ENCODE peak calls at places on chromosomes 4 and X, in seven cellular contexts. R, I, Q, C, A, S and X are unnamed samples.

GRCh38 chr4:96312049-96312685 is 472.3 kb downstream of the PDHA2 start:
- DNase-seq in R (no peak), I (no peak), Q (peak), C (no peak), A (no peak), S (no peak), X (no peak)

GRCh38 chrX:110241816-110242215 is 76.1 kb downstream of the AMMECR1 start:
- DNase-seq in R (no peak), I (no peak), Q (peak), C (no peak), A (peak), S (peak), X (no peak)

GRCh38 chr4:146063143-146063542 is 112.4 kb upstream of the LSM6 start:
- DNase-seq in R (no peak), I (no peak), Q (no peak), C (no peak), A (no peak), S (no peak), X (no peak)

GRCh38 chr4:26256016-26256415 is 64.8 kb upstream of the RBPJ start:
- DNase-seq in R (no peak), I (no peak), Q (no peak), C (no peak), A (no peak), S (no peak), X (no peak)

GRCh38 chr4:3288571-3289094 is 4.2 kb upstream of the RGS12 start:
- DNase-seq in R (peak), I (no peak), Q (no peak), C (no peak), A (peak), S (no peak), X (peak)

GRCh38 chr4:78864405-78865024 is 74.7 kb downstream of the PAQR3 start:
- DNase-seq in R (no peak), I (no peak), Q (peak), C (peak), A (no peak), S (peak), X (no peak)

GRCh38 chr4:184102927-184103326 is 114.7 kb downstream of the ENPP6 start:
- DNase-seq in R (no peak), I (no peak), Q (no peak), C (no peak), A (no peak), S (no peak), X (no peak)

GRCh38 chr4:107035711-107036601 is at the start of gene DKK2:
- DNase-seq in R (no peak), I (no peak), Q (peak), C (peak), A (no peak), S (no peak), X (peak)

GRCh38 chrX:53716328-53717088 is 30.0 kb upstream of the HUWE1 start:
- DNase-seq in R (no peak), I (no peak), Q (no peak), C (no peak), A (no peak), S (no peak), X (no peak)

GRCh38 chr4:38095691-38096090 is 135.5 kb downstream of the PTTG2 start:
- DNase-seq in R (no peak), I (no peak), Q (no peak), C (no peak), A (no peak), S (no peak), X (no peak)
- TF ChIP-seq CTCF in R (no peak), I (no peak), Q (no peak), C (no peak), A (no peak), S (no peak), X (no peak)

DNA sequence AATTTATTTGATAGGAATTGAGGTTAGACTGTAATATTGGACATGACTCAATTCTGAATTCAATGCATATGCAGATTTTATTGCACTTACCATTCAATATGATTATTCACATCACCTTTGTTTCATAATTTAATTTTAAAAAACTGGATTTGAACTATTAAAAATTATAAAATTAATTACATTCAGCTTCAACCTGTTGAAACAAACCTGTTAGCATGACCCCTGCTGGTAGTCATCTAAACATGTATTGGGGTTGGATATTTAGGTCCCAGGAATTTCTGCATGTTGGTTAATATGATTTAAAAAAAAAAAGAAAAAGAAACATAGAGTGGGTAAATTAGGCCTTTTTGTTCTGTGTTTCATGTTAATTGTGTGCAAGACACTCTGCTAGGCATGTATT is 85.9 kb downstream of the ARSJ start:
- DNase-seq in R (no peak), I (no peak), Q (peak), C (no peak), A (no peak), S (no peak), X (no peak)
- TF ChIP-seq CTCF in R (no peak), I (no peak), Q (peak), C (no peak), A (peak), S (no peak), X (peak)

GRCh38 chrX:15758140-15758539 is 20.1 kb downstream of the CA5B start:
- DNase-seq in R (no peak), I (no peak), Q (no peak), C (no peak), A (no peak), S (no peak), X (no peak)
- TF ChIP-seq CTCF in R (no peak), I (no peak), Q (no peak), C (no peak), A (no peak), S (no peak), X (no peak)

GRCh38 chr4:128573781-128574508 is 235.6 kb upstream of the JADE1 start:
- DNase-seq in R (no peak), I (no peak), Q (peak), C (no peak), A (no peak), S (no peak), X (no peak)
- TF ChIP-seq CTCF in R (no peak), I (no peak), Q (no peak), C (no peak), A (no peak), S (no peak), X (no peak)

GRCh38 chr4:70183168-70183939 is 12.2 kb upstream of the ODAM start:
- DNase-seq in R (no peak), I (no peak), Q (peak), C (no peak), A (no peak), S (no peak), X (no peak)
- TF ChIP-seq CTCF in R (no peak), I (no peak), Q (peak), C (no peak), A (peak), S (no peak), X (peak)

GRCh38 chrX:70664726-70665125 is 220.1 kb downstream of the DLG3 start:
- DNase-seq in R (no peak), I (no peak), Q (peak), C (no peak), A (no peak), S (no peak), X (no peak)
- TF ChIP-seq CTCF in R (no peak), I (no peak), Q (peak), C (no peak), A (peak), S (no peak), X (peak)

DNA sequence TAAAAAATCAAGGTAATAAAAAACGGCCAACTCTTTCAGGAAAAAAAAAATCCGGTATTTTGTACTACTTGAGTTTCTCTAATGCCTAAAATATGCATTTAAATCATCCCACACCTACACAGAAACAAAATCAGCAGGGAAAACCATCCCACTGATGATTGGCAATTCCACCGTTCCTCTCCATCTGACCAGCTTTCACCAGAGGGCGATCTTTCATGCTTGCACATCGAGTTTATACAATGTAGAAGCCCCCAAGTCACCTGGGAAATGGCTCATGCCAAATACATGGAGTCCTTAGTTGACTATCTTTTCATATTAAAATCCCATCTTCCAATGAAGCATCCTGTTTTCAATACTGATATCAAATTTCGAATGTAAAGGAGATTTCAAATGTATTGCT is 69.2 kb downstream of the PTCHD1 start:
- DNase-seq in R (no peak), I (no peak), Q (no peak), C (no peak), A (no peak), S (no peak), X (no peak)
- TF ChIP-seq CTCF in R (no peak), I (no peak), Q (peak), C (no peak), A (no peak), S (no peak), X (peak)

GRCh38 chr4:10639100-10639499 is 45.5 kb downstream of the CLNK start:
- DNase-seq in R (no peak), I (no peak), Q (peak), C (no peak), A (no peak), S (no peak), X (no peak)
- TF ChIP-seq CTCF in R (no peak), I (no peak), Q (no peak), C (no peak), A (no peak), S (no peak), X (no peak)

GRCh38 chr4:70901607-70901983 is 574 bp upstream of the MOB1B start:
- DNase-seq in R (no peak), I (no peak), Q (peak), C (peak), A (no peak), S (no peak), X (no peak)

GRCh38 chr4:70902577-70903281 is 560 bp downstream of the MOB1B start:
- DNase-seq in R (no peak), I (no peak), Q (peak), C (peak), A (no peak), S (no peak), X (peak)

GRCh38 chr4:70903282-70903603 is 1.1 kb downstream of the MOB1B start:
- DNase-seq in R (no peak), I (no peak), Q (peak), C (peak), A (no peak), S (no peak), X (no peak)

GRCh38 chr4:70901984-70902576 is at the start of gene MOB1B:
- DNase-seq in R (peak), I (peak), Q (peak), C (peak), A (peak), S (peak), X (peak)
- TF ChIP-seq CTCF in R (peak), I (no peak), Q (peak), C (peak), A (peak), S (no peak), X (peak)